ENCODE peak calls at places on chromosomes 6 and 20, in nine cellular contexts. U, W, S, K, D, I, N, X and O are unnamed samples. For H3K4me1, the result is how much of the 10 kb centered on the place peaks cover.

GRCh38 chr6:44367686-44368085 is 19.8 kb upstream of the CDC5L start:
- DNase-seq in U (no peak), W (no peak), S (no peak), K (no peak), D (no peak), I (no peak), N (no peak), X (no peak), O (no peak)

GRCh38 chr6:53615633-53616449 is 49.7 kb downstream of the KLHL31 start:
- DNase-seq in U (no peak), W (peak), S (no peak), K (peak), D (no peak), I (no peak), N (peak), X (no peak), O (no peak)

GRCh38 chr20:17843246-17844132 is 125.1 kb downstream of the SNX5 start:
- DNase-seq in U (peak), W (no peak), S (peak), K (peak), D (no peak), I (no peak), N (peak), X (peak), O (no peak)

GRCh38 chr6:122719176-122719575 is 60.3 kb upstream of the FABP7 start:
- DNase-seq in U (no peak), W (no peak), S (no peak), K (no peak), D (no peak), I (no peak), N (no peak), X (no peak), O (no peak)

GRCh38 chr6:126440923-126441322 is 101.0 kb downstream of the CENPW start:
- DNase-seq in U (no peak), W (no peak), S (no peak), K (no peak), D (no peak), I (no peak), N (no peak), X (no peak), O (no peak)

GRCh38 chr6:44705611-44706010 is 318.1 kb downstream of the CDC5L start:
- DNase-seq in U (no peak), W (no peak), S (no peak), K (no peak), D (no peak), I (no peak), N (no peak), X (no peak), O (no peak)

GRCh38 chr6:47016236-47016635 is 25.9 kb downstream of the ADGRF1 start:
- DNase-seq in U (no peak), W (no peak), S (no peak), K (no peak), D (no peak), I (no peak), N (no peak), X (no peak), O (no peak)

GRCh38 chr20:48015943-48016723 is 230.9 kb upstream of the SULF2 start:
- DNase-seq in U (no peak), W (no peak), S (peak), K (peak), D (no peak), I (no peak), N (no peak), X (no peak), O (no peak)

GRCh38 chr6:82365011-82365751 is 1.6 kb downstream of the TPBG start:
- DNase-seq in U (no peak), W (peak), S (peak), K (peak), D (no peak), I (peak), N (peak), X (no peak), O (no peak)

GRCh38 chr6:31122803-31123706 is 2.8 kb upstream of the CDSN start:
- DNase-seq in U (peak), W (peak), S (peak), K (peak), D (no peak), I (peak), N (peak), X (peak), O (no peak)

GRCh38 chr6:27890351-27891299 is 21.6 kb downstream of the OR2B2 start:
- DNase-seq in U (no peak), W (peak), S (peak), K (peak), D (no peak), I (peak), N (no peak), X (no peak), O (no peak)

GRCh38 chr6:13526339-13526717 is 38.9 kb upstream of the GFOD1 start:
- DNase-seq in U (no peak), W (no peak), S (no peak), K (no peak), D (no peak), I (no peak), N (no peak), X (no peak), O (no peak)

GRCh38 chr6:137362878-137363804 is 131.1 kb downstream of the OLIG3 start:
- DNase-seq in U (no peak), W (no peak), S (no peak), K (no peak), D (no peak), I (no peak), N (no peak), X (no peak), O (no peak)

GRCh38 chr20:57262244-57263126 is 4.0 kb downstream of the BMP7 start:
- DNase-seq in U (no peak), W (no peak), S (no peak), K (no peak), D (no peak), I (no peak), N (no peak), X (no peak), O (no peak)
- H3K4me1 ChIP-seq in U (under half), W (under half), S (under half), K (half or more), D (under half), I (under half), N (under half), X (under half), O (under half)

GRCh38 chr6:116764557-116764960 is 960 bp downstream of the FAM162B start:
- DNase-seq in U (peak), W (no peak), S (no peak), K (no peak), D (no peak), I (no peak), N (no peak), X (no peak), O (no peak)
- TF ChIP-seq CTCF in U (no peak), W (no peak), S (no peak), K (no peak), D (no peak), I (no peak), N (no peak), X (no peak), O (no peak)

GRCh38 chr6:16739329-16739801 is 21.9 kb downstream of the ATXN1 start:
- DNase-seq in U (peak), W (no peak), S (no peak), K (no peak), D (no peak), I (no peak), N (no peak), X (no peak), O (no peak)

GRCh38 chr6:16741112-16742016 is 19.9 kb downstream of the ATXN1 start:
- DNase-seq in U (no peak), W (no peak), S (peak), K (peak), D (no peak), I (no peak), N (no peak), X (no peak), O (no peak)

GRCh38 chr6:16743661-16744210 is 17.5 kb downstream of the ATXN1 start:
- DNase-seq in U (no peak), W (no peak), S (no peak), K (no peak), D (no peak), I (no peak), N (no peak), X (no peak), O (no peak)

GRCh38 chr6:16737926-16738325 is 23.3 kb downstream of the ATXN1 start:
- DNase-seq in U (no peak), W (no peak), S (no peak), K (no peak), D (no peak), I (no peak), N (no peak), X (no peak), O (no peak)

DNA sequence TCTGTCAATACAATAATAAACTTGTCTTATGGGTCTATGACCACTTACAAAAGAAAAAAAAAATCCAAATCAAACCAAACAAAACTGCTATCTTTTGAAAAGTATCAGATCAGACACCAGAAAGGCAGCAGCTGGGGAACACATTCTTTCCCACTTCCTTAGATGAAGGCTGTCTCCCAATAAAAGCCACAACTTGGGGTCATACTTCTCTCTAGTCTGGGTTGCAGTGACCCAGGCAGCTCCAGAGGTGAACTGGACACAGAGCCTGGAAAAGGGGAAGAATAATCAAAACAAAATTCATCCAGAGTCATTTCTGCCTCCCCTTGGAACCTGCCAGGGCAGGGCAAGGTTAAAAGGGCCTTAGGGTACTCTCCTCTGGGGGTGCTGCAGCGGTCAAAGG is 19.1 kb downstream of the ATXN1 start:
- DNase-seq in U (no peak), W (no peak), S (no peak), K (no peak), D (no peak), I (no peak), N (no peak), X (no peak), O (no peak)
- H3K4me1 ChIP-seq in U (half or more), W (under half), S (half or more), K (under half), D (under half), I (half or more), N (under half), X (half or more), O (half or more)

DNA sequence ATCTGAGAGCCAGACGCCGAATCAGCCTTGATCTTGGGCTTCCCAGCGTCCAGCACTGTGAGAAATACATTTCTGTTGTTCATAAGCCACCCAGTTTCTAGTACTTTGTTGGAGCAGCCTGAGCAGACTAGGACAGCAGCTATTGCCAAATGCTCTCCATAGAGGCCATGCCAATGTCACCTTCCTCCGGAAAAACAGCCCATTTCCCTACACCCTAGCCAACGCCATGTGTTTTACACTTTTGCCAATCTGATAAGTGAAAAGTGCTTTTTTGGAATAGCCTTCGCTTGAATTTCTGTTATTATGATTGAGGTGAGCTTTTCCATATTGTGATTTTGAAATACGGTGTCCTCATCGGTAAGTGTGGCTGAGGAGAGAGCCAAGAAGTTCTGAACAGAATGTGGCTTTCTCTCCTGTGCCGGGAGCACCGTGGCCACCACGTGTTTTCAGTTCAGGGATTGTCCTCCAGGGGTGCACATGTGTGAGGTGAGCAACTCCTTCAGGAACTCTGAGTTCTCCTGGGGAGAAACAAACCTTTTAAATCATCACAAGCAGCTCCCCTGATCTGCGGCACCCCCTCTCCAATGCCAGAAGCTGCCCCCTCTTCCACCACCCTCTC is 35.8 kb downstream of the TAF8 start:
- DNase-seq in U (no peak), W (peak), S (peak), K (no peak), D (no peak), I (no peak), N (peak), X (no peak), O (no peak)
- TF ChIP-seq CTCF in U (no peak), W (no peak), S (peak), K (peak), D (peak), I (peak), N (no peak), X (peak), O (no peak)

DNA sequence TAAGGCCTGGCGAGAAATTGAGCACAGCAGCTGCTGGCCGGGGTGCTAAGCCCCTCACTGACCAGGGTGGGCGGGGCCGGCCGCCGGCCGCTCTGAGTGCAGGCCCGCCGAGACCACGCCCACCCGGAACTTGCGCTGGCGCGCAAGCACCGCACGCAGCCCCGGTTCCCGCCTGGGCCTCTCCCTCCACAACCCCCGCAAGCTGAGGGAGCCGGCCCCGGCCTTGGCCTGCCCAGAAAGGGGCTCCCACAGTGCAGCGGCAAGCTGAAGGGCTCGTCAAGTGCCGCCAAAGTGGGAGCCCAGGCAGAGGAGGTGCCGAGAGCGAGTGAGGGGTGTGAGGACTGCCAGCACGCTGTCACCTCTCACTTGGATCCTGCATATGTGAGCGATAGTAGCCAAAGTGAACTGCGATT is 251.2 kb downstream of the GJA1 start:
- DNase-seq in U (no peak), W (no peak), S (no peak), K (no peak), D (no peak), I (peak), N (no peak), X (no peak), O (no peak)
- H3K4me1 ChIP-seq in U (under half), W (under half), S (under half), K (under half), D (under half), I (under half), N (under half), X (under half), O (under half)

GRCh38 chr6:167742719-167743303 is 83.9 kb upstream of the AFDN start:
- DNase-seq in U (no peak), W (no peak), S (peak), K (peak), D (no peak), I (no peak), N (no peak), X (no peak), O (no peak)
- TF ChIP-seq CTCF in U (no peak), W (no peak), S (no peak), K (peak), D (no peak), I (no peak), N (no peak), X (no peak), O (no peak)